ENCODE peak calls at places on chromosomes 4 and X, in six cellular contexts. M, V, F, S, Y and E are unnamed samples.

GRCh38 chr4:126582737-126583136 is 1050.0 kb upstream of the INTU start:
- DNase-seq in M (no peak), V (no peak), F (peak; percentile 69), S (no peak), Y (peak; percentile 12), E (no peak)

GRCh38 chrX:2697741-2698294 is 6.7 kb downstream of the CD99 start:
- DNase-seq in M (peak; percentile 47), V (no peak), F (no peak), S (no peak), Y (no peak), E (no peak)

GRCh38 chr4:148453833-148454232 is 11.6 kb upstream of the NR3C2 start:
- DNase-seq in M (no peak), V (no peak), F (no peak), S (no peak), Y (no peak), E (no peak)

GRCh38 chr4:119139316-119139715 is 3.7 kb downstream of the MYOZ2 start:
- DNase-seq in M (peak; percentile 23), V (no peak), F (no peak), S (no peak), Y (no peak), E (no peak)

GRCh38 chr4:68218044-68218443 is 27.4 kb downstream of the TMPRSS11B start:
- DNase-seq in M (no peak), V (no peak), F (no peak), S (no peak), Y (no peak), E (no peak)

GRCh38 chr4:145308598-145308997 is 128.2 kb upstream of the OTUD4 start:
- DNase-seq in M (no peak), V (no peak), F (no peak), S (no peak), Y (no peak), E (no peak)

GRCh38 chr4:141207971-141208370 is 12.7 kb upstream of the ZNF330 start:
- DNase-seq in M (no peak), V (no peak), F (no peak), S (no peak), Y (no peak), E (no peak)

GRCh38 chr4:177246636-177247584 is 62.8 kb upstream of the NEIL3 start:
- DNase-seq in M (peak; percentile 78), V (no peak), F (no peak), S (peak; percentile 10), Y (no peak), E (no peak)

GRCh38 chr4:38160487-38161207 is 200.4 kb downstream of the PTTG2 start:
- DNase-seq in M (peak; percentile 97), V (peak; percentile 81), F (peak; percentile 55), S (peak; percentile 96), Y (no peak), E (no peak)

GRCh38 chrX:111869639-111870034 is 6.3 kb upstream of the TRPC5OS start:
- DNase-seq in M (peak; percentile 31), V (peak; percentile 7), F (peak; percentile 84), S (peak; percentile 5), Y (peak; percentile 37), E (no peak)

GRCh38 chr4:119498520-119498919 is 130.1 kb downstream of the PDE5A start:
- DNase-seq in M (peak; percentile 59), V (no peak), F (peak; percentile 45), S (no peak), Y (no peak), E (no peak)

GRCh38 chr4:28966982-28967381 is 1753.2 kb upstream of the PCDH7 start:
- DNase-seq in M (peak; percentile 15), V (no peak), F (no peak), S (peak; percentile 24), Y (no peak), E (no peak)

GRCh38 chr4:185183622-185184281 is 20.0 kb downstream of the CFAP97 start:
- DNase-seq in M (peak; percentile 96), V (peak; percentile 58), F (peak; percentile 84), S (peak; percentile 75), Y (peak; percentile 73), E (peak; percentile 72)

GRCh38 chrX:134249231-134249630 is 12.2 kb downstream of the CCDC160 start:
- DNase-seq in M (no peak), V (no peak), F (no peak), S (no peak), Y (no peak), E (no peak)

GRCh38 chr4:163495900-163496299 is 1.4 kb downstream of the TMA16 start:
- DNase-seq in M (no peak), V (peak; percentile 28), F (no peak), S (no peak), Y (no peak), E (no peak)

GRCh38 chr4:163167333-163167626 is 590 bp upstream of the NAF1 start:
- DNase-seq in M (peak; percentile 52), V (no peak), F (no peak), S (no peak), Y (no peak), E (no peak)

GRCh38 chr4:54063737-54064316 is 578 bp downstream of the CHIC2 start:
- DNase-seq in M (no peak), V (peak; percentile 50), F (peak; percentile 72), S (no peak), Y (peak; percentile 38), E (peak; percentile 58)

GRCh38 chr4:2570551-2571222 is 34.2 kb downstream of the FAM193A start:
- DNase-seq in M (no peak), V (peak; percentile 75), F (no peak), S (no peak), Y (no peak), E (no peak)

GRCh38 chrX:118823263-118824172 is at the start of gene ZCCHC12:
- DNase-seq in M (peak; percentile 11), V (peak; percentile 27), F (peak; percentile 93), S (no peak), Y (peak; percentile 60), E (peak; percentile 79)

GRCh38 chr4:33272722-33273121 is 2552.6 kb downstream of the PCDH7 start:
- DNase-seq in M (no peak), V (no peak), F (no peak), S (no peak), Y (no peak), E (no peak)

GRCh38 chr4:41571422-41571821 is 33.5 kb downstream of the LIMCH1 start:
- DNase-seq in M (no peak), V (no peak), F (no peak), S (no peak), Y (no peak), E (no peak)

GRCh38 chr4:1592179-1593037 is 91.7 kb downstream of the FAM53A start:
- DNase-seq in M (no peak), V (no peak), F (no peak), S (no peak), Y (no peak), E (peak; percentile 8)

GRCh38 chr4:164768516-164768915 is 14.6 kb downstream of the SMIM31 start:
- DNase-seq in M (peak; percentile 20), V (no peak), F (no peak), S (no peak), Y (no peak), E (no peak)

GRCh38 chr4:17762705-17763104 is 18.7 kb downstream of the FAM184B start:
- DNase-seq in M (peak; percentile 44), V (no peak), F (no peak), S (no peak), Y (no peak), E (no peak)

GRCh38 chr4:113077611-113078010 is 28.2 kb downstream of the ANK2 start:
- DNase-seq in M (no peak), V (no peak), F (no peak), S (no peak), Y (no peak), E (peak; percentile 36)

GRCh38 chr4:123415977-123416376 is 19.4 kb downstream of the SPRY1 start:
- DNase-seq in M (no peak), V (no peak), F (no peak), S (peak; percentile 42), Y (no peak), E (no peak)

GRCh38 chrX:136336623-136337022 is 35.9 kb downstream of the ADGRG4 start:
- DNase-seq in M (no peak), V (no peak), F (no peak), S (no peak), Y (no peak), E (no peak)

GRCh38 chr4:40473578-40474388 is 138.7 kb downstream of the CHRNA9 start:
- DNase-seq in M (no peak), V (no peak), F (no peak), S (no peak), Y (no peak), E (no peak)

GRCh38 chr4:76733380-76733779 is 164.6 kb downstream of the SOWAHB start:
- DNase-seq in M (no peak), V (no peak), F (peak; percentile 77), S (no peak), Y (no peak), E (no peak)
- TF ChIP-seq CTCF in M (peak; percentile 1), V (no peak), F (peak; percentile 64), S (no peak), Y (no peak), E (no peak)

DNA sequence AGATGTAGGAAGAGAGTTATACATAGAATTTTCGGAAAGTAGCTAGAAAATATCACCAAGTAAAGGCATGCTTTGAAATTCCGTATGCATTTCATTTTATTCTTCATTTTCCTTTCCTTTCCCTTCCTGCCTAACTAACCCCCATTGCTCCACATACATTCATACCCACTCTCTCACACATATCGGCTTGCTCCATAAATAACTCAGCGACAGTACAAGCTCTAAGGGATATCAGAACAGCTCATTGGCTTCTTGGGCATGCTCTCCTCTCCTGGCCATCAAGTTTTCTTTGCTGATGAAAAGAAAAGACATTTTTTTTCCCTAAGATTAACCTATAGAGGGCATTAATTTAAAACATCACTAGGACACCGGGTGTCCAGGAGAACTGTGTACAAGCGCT is 430.0 kb downstream of the NKX6-1 start:
- DNase-seq in M (no peak), V (no peak), F (no peak), S (no peak), Y (no peak), E (no peak)
- TF ChIP-seq CTCF in M (no peak), V (no peak), F (no peak), S (no peak), Y (no peak), E (no peak)

DNA sequence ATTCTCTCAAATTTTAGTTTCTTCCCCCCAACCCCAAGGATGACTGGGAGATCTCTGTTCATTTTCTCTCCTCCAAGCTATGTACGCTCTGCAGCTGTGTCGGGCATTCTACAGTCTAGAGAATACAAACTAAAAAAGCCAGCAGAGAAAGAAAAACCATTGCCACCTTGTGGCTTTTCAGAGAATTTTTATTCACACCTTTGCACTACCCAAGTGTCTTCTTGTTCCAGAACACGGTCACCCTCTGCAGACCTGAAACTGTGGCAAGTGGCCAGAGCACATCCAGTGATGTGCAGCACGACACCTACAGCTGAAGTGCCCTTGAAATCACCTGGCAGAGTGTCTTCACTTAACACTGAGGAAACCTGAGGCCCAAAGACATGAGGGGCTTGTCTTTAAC is 68.6 kb downstream of the CHST7 start:
- DNase-seq in M (peak; percentile 62), V (no peak), F (no peak), S (no peak), Y (no peak), E (no peak)
- TF ChIP-seq CTCF in M (peak; percentile 33), V (no peak), F (peak; percentile 64), S (no peak), Y (peak; percentile 29), E (no peak)

DNA sequence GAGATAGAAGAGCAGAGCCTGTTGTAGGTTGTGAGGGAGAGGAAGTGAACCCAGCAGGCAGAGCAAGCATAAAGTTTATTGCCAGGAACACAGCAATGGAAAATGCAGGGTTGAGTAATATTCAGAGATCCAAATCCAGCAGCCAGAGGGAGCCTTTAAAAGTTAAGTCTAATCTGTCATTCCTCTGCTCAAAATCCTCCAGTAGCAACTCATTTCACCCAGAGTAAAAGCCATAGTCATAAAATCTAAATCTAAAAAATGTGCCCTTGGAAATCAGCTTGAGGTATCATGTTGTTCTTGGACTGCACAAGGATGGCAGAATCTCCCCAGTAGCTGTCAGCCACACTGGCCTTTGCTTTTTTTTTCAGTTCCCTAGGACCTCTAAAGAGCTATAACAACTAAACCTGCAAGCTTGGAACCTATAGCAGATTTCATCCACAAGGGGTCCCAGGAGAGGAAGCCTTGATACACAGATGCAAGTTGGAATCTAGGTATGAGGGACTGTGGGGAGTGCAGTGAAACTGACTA is 62.9 kb upstream of the FRAS1 start:
- DNase-seq in M (peak; percentile 71), V (peak; percentile 36), F (peak; percentile 88), S (peak; percentile 13), Y (peak; percentile 62), E (no peak)
- TF ChIP-seq CTCF in M (peak; percentile 69), V (peak; percentile 5), F (peak; percentile 87), S (peak; percentile 73), Y (peak; percentile 72), E (peak; percentile 64)